ENCODE peak calls at places on chromosome 12, in ten cellular contexts. One of them, this sample, is unnamed.

GRCh38 chr12:95857151-95857550 is 1.6 kb upstream of the SNRPF start:
- DNase-seq in H9: peak
- DNase-seq in RCC 7860: no peak
- DNase-seq in activated CD4-positive, CD25-positive, alpha-beta regulatory T cell treated with anti-CD3 and anti-CD28 coated beads, Interleukin-2, amount 50 U/mL, for 16 hours: no peak
- DNase-seq in AG09309: no peak
- DNase-seq in K562: no peak
- DNase-seq in Calu3: no peak
- DNase-seq in keratinocyte: no peak
- DNase-seq in AG10803: no peak
- DNase-seq in activated T-helper 1 cell treated with Interleukin-2 at 50 U/mL for 16 hours: no peak
- DNase-seq in this sample: no peak

GRCh38 chr12:59429766-59430165 is 166.1 kb upstream of the SLC16A7 start:
- DNase-seq in AG09309: no peak
- DNase-seq in K562: no peak
- DNase-seq in RCC 7860: no peak
- DNase-seq in AG10803: peak
- DNase-seq in H9: no peak
- DNase-seq in keratinocyte: no peak
- DNase-seq in activated T-helper 1 cell treated with Interleukin-2 at 50 U/mL for 16 hours: no peak
- DNase-seq in activated CD4-positive, CD25-positive, alpha-beta regulatory T cell treated with anti-CD3 and anti-CD28 coated beads, Interleukin-2, amount 50 U/mL, for 16 hours: no peak
- DNase-seq in Calu3: no peak
- DNase-seq in this sample: no peak

GRCh38 chr12:129073157-129073915 is 220.1 kb downstream of the GLT1D1 start:
- DNase-seq in AG09309: no peak
- DNase-seq in keratinocyte: no peak
- DNase-seq in Calu3: no peak
- DNase-seq in H9: no peak
- DNase-seq in K562: no peak
- DNase-seq in AG10803: no peak
- DNase-seq in RCC 7860: no peak
- DNase-seq in activated T-helper 1 cell treated with Interleukin-2 at 50 U/mL for 16 hours: no peak
- DNase-seq in activated CD4-positive, CD25-positive, alpha-beta regulatory T cell treated with anti-CD3 and anti-CD28 coated beads, Interleukin-2, amount 50 U/mL, for 16 hours: no peak
- DNase-seq in this sample: no peak

GRCh38 chr12:29901585-29901984 is 117.8 kb upstream of the TMTC1 start:
- DNase-seq in AG09309: no peak
- DNase-seq in RCC 7860: no peak
- DNase-seq in AG10803: no peak
- DNase-seq in Calu3: no peak
- DNase-seq in H9: peak
- DNase-seq in keratinocyte: no peak
- DNase-seq in K562: no peak
- DNase-seq in activated CD4-positive, CD25-positive, alpha-beta regulatory T cell treated with anti-CD3 and anti-CD28 coated beads, Interleukin-2, amount 50 U/mL, for 16 hours: no peak
- DNase-seq in activated T-helper 1 cell treated with Interleukin-2 at 50 U/mL for 16 hours: no peak
- DNase-seq in this sample: no peak

GRCh38 chr12:6547987-6548386 is 7.9 kb downstream of the IFFO1 start:
- DNase-seq in K562: peak
- DNase-seq in AG10803: peak
- DNase-seq in H9: peak
- DNase-seq in AG09309: no peak
- DNase-seq in Calu3: no peak
- DNase-seq in keratinocyte: no peak
- DNase-seq in RCC 7860: peak
- DNase-seq in activated T-helper 1 cell treated with Interleukin-2 at 50 U/mL for 16 hours: no peak
- DNase-seq in activated CD4-positive, CD25-positive, alpha-beta regulatory T cell treated with anti-CD3 and anti-CD28 coated beads, Interleukin-2, amount 50 U/mL, for 16 hours: no peak
- DNase-seq in this sample: no peak

GRCh38 chr12:103161582-103161981 is 204.1 kb downstream of the ASCL1 start:
- DNase-seq in activated CD4-positive, CD25-positive, alpha-beta regulatory T cell treated with anti-CD3 and anti-CD28 coated beads, Interleukin-2, amount 50 U/mL, for 16 hours: no peak
- DNase-seq in keratinocyte: no peak
- DNase-seq in AG09309: no peak
- DNase-seq in K562: no peak
- DNase-seq in AG10803: no peak
- DNase-seq in H9: no peak
- DNase-seq in Calu3: no peak
- DNase-seq in activated T-helper 1 cell treated with Interleukin-2 at 50 U/mL for 16 hours: no peak
- DNase-seq in RCC 7860: no peak
- DNase-seq in this sample: no peak

GRCh38 chr12:2462087-2462486 is 332.7 kb upstream of the FKBP4 start:
- DNase-seq in RCC 7860: no peak
- DNase-seq in activated T-helper 1 cell treated with Interleukin-2 at 50 U/mL for 16 hours: no peak
- DNase-seq in AG10803: no peak
- DNase-seq in K562: no peak
- DNase-seq in Calu3: no peak
- DNase-seq in H9: no peak
- DNase-seq in activated CD4-positive, CD25-positive, alpha-beta regulatory T cell treated with anti-CD3 and anti-CD28 coated beads, Interleukin-2, amount 50 U/mL, for 16 hours: no peak
- DNase-seq in keratinocyte: no peak
- DNase-seq in AG09309: no peak
- DNase-seq in this sample: no peak

GRCh38 chr12:121060149-121061001 is 21.3 kb upstream of the OASL start:
- DNase-seq in AG09309: no peak
- DNase-seq in AG10803: peak
- DNase-seq in activated T-helper 1 cell treated with Interleukin-2 at 50 U/mL for 16 hours: peak
- DNase-seq in K562: peak
- DNase-seq in keratinocyte: no peak
- DNase-seq in activated CD4-positive, CD25-positive, alpha-beta regulatory T cell treated with anti-CD3 and anti-CD28 coated beads, Interleukin-2, amount 50 U/mL, for 16 hours: peak
- DNase-seq in Calu3: peak
- DNase-seq in RCC 7860: no peak
- DNase-seq in H9: peak
- DNase-seq in this sample: peak

GRCh38 chr12:116547955-116548471 is 11.2 kb upstream of the MAP1LC3B2 start:
- DNase-seq in AG09309: no peak
- DNase-seq in keratinocyte: no peak
- DNase-seq in Calu3: no peak
- DNase-seq in AG10803: peak
- DNase-seq in activated T-helper 1 cell treated with Interleukin-2 at 50 U/mL for 16 hours: no peak
- DNase-seq in RCC 7860: peak
- DNase-seq in activated CD4-positive, CD25-positive, alpha-beta regulatory T cell treated with anti-CD3 and anti-CD28 coated beads, Interleukin-2, amount 50 U/mL, for 16 hours: no peak
- DNase-seq in K562: no peak
- DNase-seq in H9: no peak
- DNase-seq in this sample: no peak

GRCh38 chr12:7155471-7156034 is 25.4 kb downstream of the CLSTN3 start:
- DNase-seq in activated T-helper 1 cell treated with Interleukin-2 at 50 U/mL for 16 hours: no peak
- DNase-seq in K562: no peak
- DNase-seq in RCC 7860: no peak
- DNase-seq in AG09309: no peak
- DNase-seq in Calu3: no peak
- DNase-seq in activated CD4-positive, CD25-positive, alpha-beta regulatory T cell treated with anti-CD3 and anti-CD28 coated beads, Interleukin-2, amount 50 U/mL, for 16 hours: no peak
- DNase-seq in H9: no peak
- DNase-seq in keratinocyte: no peak
- DNase-seq in AG10803: no peak
- DNase-seq in this sample: no peak

GRCh38 chr12:57215668-57216013 is 953 bp upstream of the NXPH4 start:
- DNase-seq in K562: no peak
- DNase-seq in activated CD4-positive, CD25-positive, alpha-beta regulatory T cell treated with anti-CD3 and anti-CD28 coated beads, Interleukin-2, amount 50 U/mL, for 16 hours: no peak
- DNase-seq in activated T-helper 1 cell treated with Interleukin-2 at 50 U/mL for 16 hours: no peak
- DNase-seq in AG10803: peak
- DNase-seq in Calu3: no peak
- DNase-seq in H9: no peak
- DNase-seq in keratinocyte: no peak
- DNase-seq in AG09309: no peak
- DNase-seq in RCC 7860: no peak
- DNase-seq in this sample: no peak

GRCh38 chr12:56150563-56150962 is 1.8 kb upstream of the MYL6B start:
- DNase-seq in activated T-helper 1 cell treated with Interleukin-2 at 50 U/mL for 16 hours: no peak
- DNase-seq in RCC 7860: no peak
- DNase-seq in K562: no peak
- DNase-seq in AG10803: no peak
- DNase-seq in H9: no peak
- DNase-seq in AG09309: no peak
- DNase-seq in keratinocyte: no peak
- DNase-seq in activated CD4-positive, CD25-positive, alpha-beta regulatory T cell treated with anti-CD3 and anti-CD28 coated beads, Interleukin-2, amount 50 U/mL, for 16 hours: no peak
- DNase-seq in Calu3: no peak
- DNase-seq in this sample: no peak

GRCh38 chr12:39824505-39825198 is 205.0 kb upstream of the ABCD2 start:
- DNase-seq in K562: no peak
- DNase-seq in Calu3: no peak
- DNase-seq in activated T-helper 1 cell treated with Interleukin-2 at 50 U/mL for 16 hours: no peak
- DNase-seq in AG10803: peak
- DNase-seq in H9: no peak
- DNase-seq in RCC 7860: no peak
- DNase-seq in activated CD4-positive, CD25-positive, alpha-beta regulatory T cell treated with anti-CD3 and anti-CD28 coated beads, Interleukin-2, amount 50 U/mL, for 16 hours: no peak
- DNase-seq in keratinocyte: no peak
- DNase-seq in AG09309: no peak
- DNase-seq in this sample: no peak

GRCh38 chr12:104063712-104064030 is 660 bp upstream of the HCFC2 start:
- DNase-seq in H9: no peak
- DNase-seq in keratinocyte: no peak
- DNase-seq in K562: no peak
- DNase-seq in RCC 7860: no peak
- DNase-seq in activated T-helper 1 cell treated with Interleukin-2 at 50 U/mL for 16 hours: no peak
- DNase-seq in AG10803: no peak
- DNase-seq in activated CD4-positive, CD25-positive, alpha-beta regulatory T cell treated with anti-CD3 and anti-CD28 coated beads, Interleukin-2, amount 50 U/mL, for 16 hours: no peak
- DNase-seq in AG09309: no peak
- DNase-seq in Calu3: no peak
- DNase-seq in this sample: no peak

GRCh38 chr12:131222271-131223139 is 268.8 kb downstream of the ADGRD1 start:
- DNase-seq in activated CD4-positive, CD25-positive, alpha-beta regulatory T cell treated with anti-CD3 and anti-CD28 coated beads, Interleukin-2, amount 50 U/mL, for 16 hours: no peak
- DNase-seq in K562: no peak
- DNase-seq in H9: peak
- DNase-seq in Calu3: no peak
- DNase-seq in AG10803: no peak
- DNase-seq in activated T-helper 1 cell treated with Interleukin-2 at 50 U/mL for 16 hours: no peak
- DNase-seq in AG09309: no peak
- DNase-seq in keratinocyte: no peak
- DNase-seq in RCC 7860: no peak
- DNase-seq in this sample: no peak

GRCh38 chr12:47935196-47935595 is 28.2 kb upstream of the TMEM106C start:
- DNase-seq in activated T-helper 1 cell treated with Interleukin-2 at 50 U/mL for 16 hours: no peak
- DNase-seq in activated CD4-positive, CD25-positive, alpha-beta regulatory T cell treated with anti-CD3 and anti-CD28 coated beads, Interleukin-2, amount 50 U/mL, for 16 hours: no peak
- DNase-seq in H9: peak
- DNase-seq in AG09309: peak
- DNase-seq in K562: no peak
- DNase-seq in RCC 7860: no peak
- DNase-seq in Calu3: no peak
- DNase-seq in AG10803: peak
- DNase-seq in keratinocyte: no peak
- DNase-seq in this sample: no peak

GRCh38 chr12:114335607-114336006 is 70.3 kb downstream of the TBX5 start:
- DNase-seq in keratinocyte: no peak
- DNase-seq in activated T-helper 1 cell treated with Interleukin-2 at 50 U/mL for 16 hours: no peak
- DNase-seq in AG10803: no peak
- DNase-seq in activated CD4-positive, CD25-positive, alpha-beta regulatory T cell treated with anti-CD3 and anti-CD28 coated beads, Interleukin-2, amount 50 U/mL, for 16 hours: no peak
- DNase-seq in K562: no peak
- DNase-seq in Calu3: no peak
- DNase-seq in RCC 7860: no peak
- DNase-seq in AG09309: no peak
- DNase-seq in H9: peak
- DNase-seq in this sample: no peak

GRCh38 chr12:78853231-78853630 is 11.3 kb upstream of the SYT1 start:
- DNase-seq in keratinocyte: no peak
- DNase-seq in Calu3: no peak
- DNase-seq in activated CD4-positive, CD25-positive, alpha-beta regulatory T cell treated with anti-CD3 and anti-CD28 coated beads, Interleukin-2, amount 50 U/mL, for 16 hours: no peak
- DNase-seq in AG09309: no peak
- DNase-seq in K562: no peak
- DNase-seq in RCC 7860: no peak
- DNase-seq in AG10803: no peak
- DNase-seq in H9: no peak
- DNase-seq in activated T-helper 1 cell treated with Interleukin-2 at 50 U/mL for 16 hours: no peak
- DNase-seq in this sample: no peak

GRCh38 chr12:117854339-117855012 is 114.3 kb downstream of the KSR2 start:
- DNase-seq in AG09309: no peak
- DNase-seq in Calu3: peak
- DNase-seq in AG10803: peak
- DNase-seq in keratinocyte: no peak
- DNase-seq in K562: peak
- DNase-seq in activated T-helper 1 cell treated with Interleukin-2 at 50 U/mL for 16 hours: no peak
- DNase-seq in H9: peak
- DNase-seq in activated CD4-positive, CD25-positive, alpha-beta regulatory T cell treated with anti-CD3 and anti-CD28 coated beads, Interleukin-2, amount 50 U/mL, for 16 hours: no peak
- DNase-seq in RCC 7860: no peak
- DNase-seq in this sample: no peak

GRCh38 chr12:56768424-56768823 is 5.3 kb downstream of the HSD17B6 start:
- DNase-seq in Calu3: no peak
- DNase-seq in K562: no peak
- DNase-seq in RCC 7860: no peak
- DNase-seq in AG10803: no peak
- DNase-seq in activated CD4-positive, CD25-positive, alpha-beta regulatory T cell treated with anti-CD3 and anti-CD28 coated beads, Interleukin-2, amount 50 U/mL, for 16 hours: no peak
- DNase-seq in H9: no peak
- DNase-seq in activated T-helper 1 cell treated with Interleukin-2 at 50 U/mL for 16 hours: no peak
- DNase-seq in keratinocyte: no peak
- DNase-seq in AG09309: no peak
- DNase-seq in this sample: no peak

GRCh38 chr12:65977384-65977783 is 153.1 kb downstream of the HMGA2 start:
- DNase-seq in RCC 7860: no peak
- DNase-seq in keratinocyte: no peak
- DNase-seq in AG09309: no peak
- DNase-seq in K562: no peak
- DNase-seq in activated T-helper 1 cell treated with Interleukin-2 at 50 U/mL for 16 hours: no peak
- DNase-seq in H9: no peak
- DNase-seq in AG10803: no peak
- DNase-seq in activated CD4-positive, CD25-positive, alpha-beta regulatory T cell treated with anti-CD3 and anti-CD28 coated beads, Interleukin-2, amount 50 U/mL, for 16 hours: no peak
- DNase-seq in Calu3: no peak
- DNase-seq in this sample: no peak

GRCh38 chr12:69655616-69656336 is 43.3 kb downstream of the BEST3 start:
- DNase-seq in RCC 7860: peak
- DNase-seq in K562: no peak
- DNase-seq in AG10803: peak
- DNase-seq in activated CD4-positive, CD25-positive, alpha-beta regulatory T cell treated with anti-CD3 and anti-CD28 coated beads, Interleukin-2, amount 50 U/mL, for 16 hours: no peak
- DNase-seq in Calu3: no peak
- DNase-seq in AG09309: peak
- DNase-seq in keratinocyte: no peak
- DNase-seq in activated T-helper 1 cell treated with Interleukin-2 at 50 U/mL for 16 hours: no peak
- DNase-seq in H9: no peak
- DNase-seq in this sample: no peak

GRCh38 chr12:16272222-16272621 is 5.3 kb downstream of the SLC15A5 start:
- DNase-seq in AG09309: no peak
- DNase-seq in activated CD4-positive, CD25-positive, alpha-beta regulatory T cell treated with anti-CD3 and anti-CD28 coated beads, Interleukin-2, amount 50 U/mL, for 16 hours: no peak
- DNase-seq in keratinocyte: no peak
- DNase-seq in Calu3: no peak
- DNase-seq in activated T-helper 1 cell treated with Interleukin-2 at 50 U/mL for 16 hours: no peak
- DNase-seq in AG10803: no peak
- DNase-seq in RCC 7860: no peak
- DNase-seq in H9: no peak
- DNase-seq in K562: no peak
- DNase-seq in this sample: no peak

GRCh38 chr12:38904932-38905479 is 385 bp downstream of the CPNE8 start:
- DNase-seq in RCC 7860: peak
- DNase-seq in activated CD4-positive, CD25-positive, alpha-beta regulatory T cell treated with anti-CD3 and anti-CD28 coated beads, Interleukin-2, amount 50 U/mL, for 16 hours: no peak
- DNase-seq in K562: peak
- DNase-seq in keratinocyte: peak
- DNase-seq in AG10803: peak
- DNase-seq in Calu3: peak
- DNase-seq in H9: peak
- DNase-seq in activated T-helper 1 cell treated with Interleukin-2 at 50 U/mL for 16 hours: peak
- DNase-seq in AG09309: no peak
- DNase-seq in this sample: peak